ENCODE peak calls at places on chromosomes 11 and 22, in four cellular contexts. P is stimulated activated CD8-positive, alpha-beta memory T cell treated with anti-CD3 and anti-CD28 coated beads, Interleukin-7, amount 100 ng/mL, for 1 hour; O is psoas muscle; V is GM19239. F is an unnamed sample.

GRCh38 chr11:69280451-69280850 is 13.5 kb upstream of the MYEOV start:
- DNase-seq in P (no peak), V (no peak), O (no peak), F (no peak)

GRCh38 chr11:130522284-130522961 is 74.0 kb downstream of the ADAMTS15 start:
- DNase-seq in V (no peak), P (no peak), O (peak; percentile 91), F (no peak)

GRCh38 chr11:45665206-45665932 is at the start of gene CHST1:
- DNase-seq in O (peak; percentile 73), V (no peak), P (no peak), F (no peak)

GRCh38 chr11:93484716-93485115 is 58.5 kb downstream of the SMCO4 start:
- DNase-seq in P (no peak), O (no peak), V (no peak), F (no peak)

GRCh38 chr11:82989628-82990404 is 81.9 kb downstream of the RAB30 start:
- DNase-seq in P (no peak), O (no peak), V (no peak), F (no peak)

GRCh38 chr11:65617136-65617850 is 1.7 kb downstream of the PCNX3 start:
- DNase-seq in O (no peak), P (no peak), V (no peak), F (no peak)

GRCh38 chr11:112113539-112114457 is 27.1 kb downstream of the SDHD start:
- DNase-seq in V (peak; percentile 23), O (no peak), P (no peak), F (peak; percentile 22)

GRCh38 chr11:73077454-73077853 is 64.7 kb downstream of the FCHSD2 start:
- DNase-seq in V (no peak), P (no peak), O (no peak), F (no peak)

GRCh38 chr22:37933711-37934376 is 19.6 kb downstream of the C22orf23 start:
- DNase-seq in P (peak; percentile 59), V (peak; percentile 95), O (peak; percentile 91), F (peak; percentile 73)

GRCh38 chr11:131137046-131137445 is 220.8 kb upstream of the SNX19 start:
- DNase-seq in O (no peak), P (no peak), V (no peak), F (no peak)

GRCh38 chr11:85663781-85664560 is 958 bp downstream of the CREBZF start:
- DNase-seq in O (peak; percentile 79), V (peak; percentile 45), P (peak; percentile 74), F (peak; percentile 57)

GRCh38 chr22:31291716-31292644 is at the start of gene PIK3IP1:
- DNase-seq in O (peak; percentile 85), V (peak; percentile 61), P (peak; percentile 69), F (peak; percentile 36)

GRCh38 chr11:118398797-118399564 is 2.4 kb upstream of the ATP5MG start:
- DNase-seq in O (no peak), P (peak; percentile 4), V (peak; percentile 9), F (no peak)

GRCh38 chr22:32852346-32853251 is 51.1 kb downstream of the TIMP3 start:
- DNase-seq in O (peak; percentile 52), P (no peak), V (no peak), F (no peak)

GRCh38 chr11:57321388-57321995 is 3.3 kb downstream of the TNKS1BP1 start:
- DNase-seq in V (no peak), P (no peak), O (no peak), F (no peak)

GRCh38 chr11:104812416-104812815 is 85.8 kb downstream of the CASP12 start:
- DNase-seq in V (no peak), O (no peak), P (no peak), F (no peak)

F was measured in GM18507.